ENCODE peak calls at places on chromosomes 5 and 9, in four cellular contexts. P is activated T-helper 2 cell treated with anti-CD3 and anti-CD28 coated beads, Interferon-gamma antibody, Interleukin-2, Interleukin-4, amounts not matched to agents 10 μg/mL and 5 μg/mL and 100 μg/mL, durations not matched to agents 14 hours and 24 hours and 36 hours; Q is Peyer's patch; M is activated CD8-positive, alpha-beta memory T cell treated with anti-CD3 and anti-CD28 coated beads for 1 hour. T is an unnamed sample.
A peak's percentile ranks its signal among the peaks of the same experiment; 100 is the strongest.

GRCh38 chr9:116572095-116572748 is 114.9 kb upstream of the TRIM32 start:
- DNase-seq in P (no peak), Q (peak; percentile 42), M (no peak), T (peak; percentile 88)

GRCh38 chr9:94860678-94861588 is 134.4 kb downstream of the AOPEP start:
- DNase-seq in P (peak; percentile 67), Q (peak; percentile 79), M (peak; percentile 34), T (no peak)

GRCh38 chr9:13500034-13500433 is 220.5 kb upstream of the MPDZ start:
- DNase-seq in P (no peak), Q (no peak), M (no peak), T (no peak)

GRCh38 chr9:95124582-95125359 is 192.7 kb downstream of the FANCC start:
- DNase-seq in P (no peak), Q (peak; percentile 14), M (no peak), T (no peak)

GRCh38 chr5:149441194-149441753 is 62.2 kb upstream of the IL17B start:
- DNase-seq in P (no peak), Q (no peak), M (no peak), T (no peak)

GRCh38 chr5:79330071-79330470 is 94.1 kb downstream of the JMY start:
- DNase-seq in P (no peak), Q (no peak), M (no peak), T (no peak)

GRCh38 chr9:79277916-79278447 is 293.8 kb upstream of the TLE4 start:
- DNase-seq in P (no peak), Q (no peak), M (no peak), T (no peak)

GRCh38 chr5:78920604-78921003 is 64.5 kb downstream of the ARSB start:
- DNase-seq in P (no peak), Q (no peak), M (no peak), T (peak; percentile 50)

GRCh38 chr5:9105851-9106250 is 440.0 kb downstream of the SEMA5A start:
- DNase-seq in P (no peak), Q (no peak), M (no peak), T (no peak)

GRCh38 chr5:72501475-72501874 is 5.7 kb downstream of the ZNF366 start:
- DNase-seq in P (no peak), Q (no peak), M (no peak), T (no peak)

GRCh38 chr5:57613726-57614125 is 131.1 kb upstream of the ACTBL2 start:
- DNase-seq in P (no peak), Q (no peak), M (no peak), T (no peak)

GRCh38 chr5:6708814-6709213 is 4.4 kb upstream of the TENT4A start:
- DNase-seq in P (no peak), Q (no peak), M (no peak), T (no peak)

GRCh38 chr5:135154197-135154596 is 120.2 kb upstream of the PITX1 start:
- DNase-seq in P (no peak), Q (no peak), M (no peak), T (no peak)

GRCh38 chr9:133490865-133491655 is 12.2 kb upstream of the SLC2A6 start:
- DNase-seq in P (no peak), Q (no peak), M (no peak), T (no peak)

GRCh38 chr9:99516657-99517049 is 294.6 kb downstream of the SEC61B start:
- DNase-seq in P (no peak), Q (no peak), M (no peak), T (peak; percentile 10)

GRCh38 chr9:114777841-114778240 is 28.0 kb downstream of the TNFSF15 start:
- DNase-seq in P (no peak), Q (no peak), M (no peak), T (no peak)

GRCh38 chr5:159951834-159952233 is 35.6 kb downstream of the ADRA1B start:
- DNase-seq in P (no peak), Q (no peak), M (no peak), T (no peak)